ENCODE peak calls at places on chromosomes 7 and 10, in six cellular contexts. Y is foreskin keratinocyte; X is IMR-90; N is CD8-positive, alpha-beta T cell; Z is cardiac muscle cell; I is heart left ventricle. M is an unnamed sample.

GRCh38 chr7:142557971-142558582 is 191.2 kb upstream of the PRSS1 start:
- DNase-seq in Y (peak), X (peak), N (peak), Z (peak), I (no peak), M (no peak)

GRCh38 chr7:39525926-39526325 is 40.3 kb upstream of the YAE1 start:
- DNase-seq in Y (no peak), X (no peak), N (no peak), Z (peak), I (no peak), M (no peak)

GRCh38 chr7:55552320-55553086 is 19.8 kb downstream of the VOPP1 start:
- DNase-seq in Y (peak), X (peak), N (no peak), Z (peak), I (peak), M (peak)

GRCh38 chr10:48215148-48215982 is 59.1 kb downstream of the FRMPD2 start:
- DNase-seq in Y (peak), X (peak), N (no peak), Z (peak), I (no peak), M (no peak)

GRCh38 chr7:40742270-40742669 is 607.5 kb downstream of the SUGCT start:
- DNase-seq in Y (no peak), X (no peak), N (no peak), Z (no peak), I (no peak), M (no peak)

GRCh38 chr7:142440219-142441073 is 182.6 kb upstream of the PRSS58 start:
- DNase-seq in Y (peak), X (peak), N (no peak), Z (peak), I (no peak), M (peak)

GRCh38 chr10:84424731-84425165 is 96.4 kb downstream of the CCSER2 start:
- DNase-seq in Y (peak), X (peak), N (no peak), Z (peak), I (peak), M (peak)

GRCh38 chr7:44978511-44979366 is at the start of gene MYO1G:
- DNase-seq in Y (no peak), X (no peak), N (peak), Z (no peak), I (peak), M (no peak)

GRCh38 chr10:67492317-67493019 is 203.5 kb downstream of the CTNNA3 start:
- DNase-seq in Y (no peak), X (peak), N (no peak), Z (peak), I (no peak), M (peak)

GRCh38 chr10:95434583-95434982 is 126.6 kb downstream of the SORBS1 start:
- DNase-seq in Y (no peak), X (no peak), N (no peak), Z (no peak), I (no peak), M (no peak)

GRCh38 chr7:156640949-156641485 is 443 bp downstream of the RNF32 start:
- DNase-seq in Y (peak), X (peak), N (peak), Z (peak), I (no peak), M (no peak)

GRCh38 chr10:118810796-118811195 is 56.0 kb upstream of the CACUL1 start:
- DNase-seq in Y (no peak), X (no peak), N (no peak), Z (no peak), I (no peak), M (no peak)

GRCh38 chr10:89062861-89063260 is 72.3 kb downstream of the FAS start:
- DNase-seq in Y (no peak), X (no peak), N (no peak), Z (peak), I (peak), M (no peak)

GRCh38 chr10:81863771-81864170 is 11.2 kb upstream of the NRG3 start:
- DNase-seq in Y (no peak), X (no peak), N (no peak), Z (peak), I (no peak), M (no peak)

GRCh38 chr10:6095810-6096209 is 7.0 kb downstream of the RBM17 start:
- DNase-seq in Y (no peak), X (no peak), N (no peak), Z (no peak), I (no peak), M (no peak)

GRCh38 chr7:158494162-158494586 is 93.4 kb downstream of the PTPRN2 start:
- DNase-seq in Y (no peak), X (no peak), N (no peak), Z (no peak), I (no peak), M (no peak)

GRCh38 chr10:10363217-10363616 is 654.5 kb upstream of the CELF2 start:
- DNase-seq in Y (no peak), X (no peak), N (no peak), Z (no peak), I (no peak), M (no peak)

GRCh38 chr10:51683031-51683830 is 16.2 kb downstream of the CSTF2T start:
- DNase-seq in Y (no peak), X (peak), N (no peak), Z (peak), I (no peak), M (no peak)

GRCh38 chr10:85620807-85621206 is 745.8 kb downstream of the GRID1 start:
- DNase-seq in Y (no peak), X (no peak), N (no peak), Z (no peak), I (no peak), M (no peak)

GRCh38 chr10:499991-500390 is 189.5 kb downstream of the DIP2C start:
- DNase-seq in Y (no peak), X (no peak), N (no peak), Z (no peak), I (peak), M (no peak)

GRCh38 chr7:113770146-113770738 is 148.6 kb downstream of the PPP1R3A start:
- DNase-seq in Y (no peak), X (no peak), N (no peak), Z (no peak), I (no peak), M (no peak)

GRCh38 chr7:23072916-23073315 is 32.7 kb upstream of the KLHL7 start:
- DNase-seq in Y (no peak), X (no peak), N (no peak), Z (no peak), I (no peak), M (no peak)
- TF ChIP-seq CTCF in Y (peak), X (no peak), N (no peak), Z (peak), I (no peak), M (peak)

GRCh38 chr7:80286611-80287010 is 152.0 kb downstream of the GNAI1 start:
- DNase-seq in Y (no peak), X (no peak), N (no peak), Z (no peak), I (no peak), M (no peak)

GRCh38 chr7:80294321-80294720 is 159.7 kb downstream of the GNAI1 start:
- DNase-seq in Y (peak), X (peak), N (no peak), Z (peak), I (no peak), M (no peak)

GRCh38 chr7:80287400-80288174 is 153.0 kb downstream of the GNAI1 start:
- DNase-seq in Y (peak), X (no peak), N (no peak), Z (no peak), I (no peak), M (no peak)

GRCh38 chr7:80284848-80285247 is 150.2 kb downstream of the GNAI1 start:
- DNase-seq in Y (peak), X (peak), N (no peak), Z (peak), I (no peak), M (peak)

GRCh38 chr7:80288175-80289122 is 153.8 kb downstream of the GNAI1 start:
- DNase-seq in Y (no peak), X (peak), N (no peak), Z (no peak), I (no peak), M (no peak)
- TF ChIP-seq CTCF in Y (peak), X (peak), N (no peak), Z (peak), I (no peak), M (no peak)

GRCh38 chr10:103396067-103396788 is at the start of the genes ATP5MK and PDCD11:
- DNase-seq in Y (peak), X (peak), N (peak), Z (peak), I (peak), M (peak)
- TF ChIP-seq CTCF in Y (peak), X (peak), N (no peak), Z (peak), I (no peak), M (peak)

GRCh38 chr7:21507627-21508343 is 35.1 kb upstream of the DNAH11 start:
- DNase-seq in Y (peak), X (peak), N (no peak), Z (peak), I (peak), M (no peak)

GRCh38 chr7:21508538-21508937 is 34.3 kb upstream of the DNAH11 start:
- DNase-seq in Y (no peak), X (no peak), N (no peak), Z (no peak), I (no peak), M (no peak)

GRCh38 chr7:21500117-21500516 is 42.7 kb upstream of the DNAH11 start:
- DNase-seq in Y (no peak), X (no peak), N (no peak), Z (no peak), I (no peak), M (no peak)

DNA sequence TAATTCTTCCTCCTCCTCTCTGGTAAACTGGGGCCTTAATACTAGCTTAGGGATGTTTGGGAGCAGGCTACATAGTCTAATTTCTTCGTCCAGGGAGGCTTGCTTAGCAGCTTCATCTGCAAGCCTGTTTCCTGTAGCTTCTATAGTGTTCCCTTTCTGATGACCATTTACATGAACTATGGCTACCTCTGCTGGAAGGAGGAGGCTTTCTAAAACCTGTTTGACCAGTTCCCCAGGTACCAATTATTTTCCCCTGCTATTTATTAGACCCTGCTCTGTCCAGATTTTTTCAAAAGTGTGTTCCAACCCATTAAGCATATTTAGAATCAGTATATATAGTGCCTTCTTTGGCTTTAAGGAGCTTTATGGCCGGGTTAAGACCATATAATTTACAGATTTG is 38.8 kb upstream of the DNAH11 start:
- DNase-seq in Y (peak), X (no peak), N (no peak), Z (no peak), I (no peak), M (no peak)
- TF ChIP-seq CTCF in Y (no peak), X (no peak), N (no peak), Z (no peak), I (no peak), M (no peak)

GRCh38 chr10:91226093-91226492 is 5.6 kb downstream of the PCGF5 start:
- DNase-seq in Y (no peak), X (no peak), N (no peak), Z (no peak), I (no peak), M (no peak)

GRCh38 chr10:91220194-91220953 is at the start of gene PCGF5:
- DNase-seq in Y (peak), X (peak), N (peak), Z (peak), I (peak), M (peak)

GRCh38 chr10:91219371-91220193 is 881 bp upstream of the PCGF5 start:
- DNase-seq in Y (no peak), X (peak), N (no peak), Z (no peak), I (no peak), M (no peak)

GRCh38 chr10:91215384-91215783 is 5.1 kb upstream of the PCGF5 start:
- DNase-seq in Y (no peak), X (no peak), N (no peak), Z (no peak), I (no peak), M (no peak)

GRCh38 chr10:91220954-91221696 is 662 bp downstream of the PCGF5 start:
- DNase-seq in Y (peak), X (peak), N (peak), Z (peak), I (peak), M (no peak)
- TF ChIP-seq CTCF in Y (no peak), X (no peak), N (no peak), Z (no peak), I (no peak), M (no peak)

DNA sequence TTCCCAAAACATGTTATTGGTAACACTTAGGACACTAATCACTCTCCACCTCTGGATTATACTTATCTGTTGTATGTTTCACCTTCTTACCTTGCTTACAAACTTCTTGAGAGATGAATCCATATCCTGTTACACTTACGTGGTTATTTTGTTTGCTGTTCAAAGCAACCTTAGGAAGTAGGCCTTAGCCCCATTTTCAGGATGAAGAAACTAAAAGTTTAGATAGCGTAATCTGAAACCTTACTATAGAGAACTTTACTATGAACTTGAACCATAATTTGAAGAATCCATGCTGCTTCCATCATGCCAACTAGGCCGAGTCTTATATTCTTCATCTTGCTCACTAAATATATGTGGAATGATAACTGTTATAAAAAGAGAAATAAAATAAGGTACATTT is 4.6 kb downstream of the TES start:
- DNase-seq in Y (no peak), X (no peak), N (no peak), Z (no peak), I (no peak), M (no peak)
- TF ChIP-seq CTCF in Y (no peak), X (no peak), N (no peak), Z (no peak), I (no peak), M (no peak)

GRCh38 chr10:101442456-101442800 is 88.5 kb downstream of the BTRC start:
- DNase-seq in Y (no peak), X (no peak), N (no peak), Z (no peak), I (no peak), M (no peak)
- TF ChIP-seq CTCF in Y (no peak), X (no peak), N (peak), Z (no peak), I (no peak), M (no peak)

GRCh38 chr7:21981524-21981923 is 35.8 kb upstream of the CDCA7L start:
- DNase-seq in Y (no peak), X (no peak), N (no peak), Z (no peak), I (no peak), M (no peak)
- TF ChIP-seq CTCF in Y (no peak), X (no peak), N (no peak), Z (no peak), I (no peak), M (no peak)

GRCh38 chr10:102522874-102523249 is 19.1 kb downstream of the SUFU start:
- DNase-seq in Y (no peak), X (no peak), N (no peak), Z (no peak), I (no peak), M (no peak)

GRCh38 chr10:102523250-102524029 is 19.7 kb downstream of the SUFU start:
- DNase-seq in Y (no peak), X (peak), N (no peak), Z (peak), I (peak), M (no peak)

GRCh38 chr10:102519246-102519805 is 15.6 kb downstream of the SUFU start:
- DNase-seq in Y (no peak), X (no peak), N (no peak), Z (no peak), I (no peak), M (no peak)

GRCh38 chr10:102524746-102525145 is 21.0 kb downstream of the SUFU start:
- DNase-seq in Y (no peak), X (no peak), N (no peak), Z (no peak), I (no peak), M (no peak)
- TF ChIP-seq CTCF in Y (no peak), X (no peak), N (no peak), Z (no peak), I (no peak), M (no peak)